ENCODE peak calls at places on chromosomes 7 and 10, in eight cellular contexts. P is A549, M is AG10803, K is tibial artery, Z is fibroblast of the aortic adventitia, X is ovary, F is heart left ventricle, N is ascending aorta. J is an unnamed sample.

GRCh38 chr7:79495544-79496272 is 42.2 kb upstream of the MAGI2 start:
- DNase-seq in P (no peak), M (peak), K (no peak), Z (peak), X (no peak), F (no peak), N (no peak), J (no peak)

GRCh38 chr7:66296555-66296954 is 91.4 kb downstream of the TPST1 start:
- DNase-seq in P (no peak), M (peak), K (no peak), Z (peak), X (no peak), F (no peak), N (no peak), J (no peak)

GRCh38 chr10:132693676-132694075 is 92.3 kb downstream of the NKX6-2 start:
- DNase-seq in P (no peak), M (no peak), K (no peak), Z (peak), X (no peak), F (no peak), N (no peak), J (no peak)

GRCh38 chr7:89077992-89078391 is 282.5 kb upstream of the TEX47 start:
- DNase-seq in P (no peak), M (no peak), K (no peak), Z (no peak), X (no peak), F (no peak), N (no peak), J (no peak)

GRCh38 chr10:76036962-76037361 is 605.5 kb downstream of the LRMDA start:
- DNase-seq in P (no peak), M (no peak), K (no peak), Z (no peak), X (no peak), F (no peak), N (no peak), J (no peak)

GRCh38 chr10:2980116-2980515 is 87.2 kb upstream of the PFKP start:
- DNase-seq in P (no peak), M (peak), K (no peak), Z (peak), X (no peak), F (no peak), N (no peak), J (no peak)

GRCh38 chr7:98957766-98958165 is 79.4 kb downstream of the TRRAP start:
- DNase-seq in P (no peak), M (no peak), K (no peak), Z (no peak), X (no peak), F (no peak), N (peak), J (no peak)

GRCh38 chr7:110050831-110051230 is 1040.1 kb upstream of the LRRN3 start:
- DNase-seq in P (no peak), M (no peak), K (no peak), Z (no peak), X (no peak), F (no peak), N (no peak), J (no peak)

GRCh38 chr10:100186813-100187212 is 984 bp upstream of the ERLIN1 start:
- DNase-seq in P (no peak), M (no peak), K (no peak), Z (no peak), X (peak), F (no peak), N (no peak), J (no peak)

GRCh38 chr10:77898323-77899079 is 28.1 kb downstream of the DLG5 start:
- DNase-seq in P (no peak), M (no peak), K (no peak), Z (no peak), X (no peak), F (no peak), N (no peak), J (no peak)

GRCh38 chr10:101721806-101722205 is 26.8 kb upstream of the FBXW4 start:
- DNase-seq in P (no peak), M (no peak), K (no peak), Z (no peak), X (no peak), F (no peak), N (no peak), J (no peak)
- H3K4me3 ChIP-seq in P (no peak), M (no peak), K (no peak), Z (no peak), X (no peak), F (no peak), N (no peak), J (no peak)

DNA sequence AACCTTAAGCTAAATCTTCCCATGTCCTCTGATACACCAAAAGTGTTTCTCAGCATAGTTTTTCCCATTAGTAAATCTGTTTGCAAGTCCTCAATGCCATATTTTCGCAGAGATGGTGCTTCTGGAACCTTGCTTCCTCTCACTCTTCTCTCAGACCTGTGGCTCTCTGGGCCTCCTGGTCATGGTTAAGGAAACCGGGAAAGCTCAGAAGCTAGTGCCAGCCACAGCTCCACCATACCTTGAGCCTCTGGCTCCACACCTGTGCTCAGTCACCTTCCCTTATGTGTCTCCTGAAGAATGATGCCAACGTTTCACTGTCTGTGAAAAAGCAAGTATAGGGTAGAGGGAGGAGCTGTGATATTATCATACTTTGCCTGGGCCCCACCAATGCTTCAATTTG is 149.6 kb downstream of the CYP26A1 start:
- DNase-seq in P (no peak), M (no peak), K (no peak), Z (no peak), X (no peak), F (no peak), N (no peak), J (no peak)
- H3K4me3 ChIP-seq in P (no peak), M (no peak), K (no peak), Z (no peak), X (no peak), F (no peak), N (no peak), J (no peak)

DNA sequence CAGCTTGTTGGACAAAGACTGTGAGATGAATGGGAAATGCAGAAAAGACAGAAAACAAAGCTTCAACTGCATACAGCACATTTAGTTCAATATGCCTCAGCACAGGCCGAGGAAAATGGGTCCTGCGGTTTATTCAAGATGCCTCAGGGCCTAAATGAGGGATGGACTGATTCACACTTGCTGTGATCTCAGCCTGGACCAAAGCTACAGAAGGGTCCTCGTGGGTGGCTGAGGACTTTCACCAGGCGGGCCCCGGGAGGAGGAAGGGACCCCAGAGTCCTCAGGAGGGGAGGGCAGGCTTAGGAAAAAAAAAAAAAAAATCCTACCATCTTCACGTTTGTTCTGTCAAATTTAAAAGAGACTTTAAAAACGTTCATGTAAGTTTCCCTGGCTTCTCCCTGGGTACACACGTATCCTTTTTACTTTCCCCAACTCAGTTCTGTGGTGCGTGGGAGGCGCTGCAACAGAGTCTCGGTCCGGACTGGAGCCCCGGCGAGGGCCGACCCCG is 621 bp upstream of the ZNF783 start:
- DNase-seq in P (no peak), M (peak), K (no peak), Z (peak), X (no peak), F (no peak), N (no peak), J (peak)
- H3K4me3 ChIP-seq in P (peak), M (peak), K (peak), Z (peak), X (peak), F (peak), N (peak), J (peak)

DNA sequence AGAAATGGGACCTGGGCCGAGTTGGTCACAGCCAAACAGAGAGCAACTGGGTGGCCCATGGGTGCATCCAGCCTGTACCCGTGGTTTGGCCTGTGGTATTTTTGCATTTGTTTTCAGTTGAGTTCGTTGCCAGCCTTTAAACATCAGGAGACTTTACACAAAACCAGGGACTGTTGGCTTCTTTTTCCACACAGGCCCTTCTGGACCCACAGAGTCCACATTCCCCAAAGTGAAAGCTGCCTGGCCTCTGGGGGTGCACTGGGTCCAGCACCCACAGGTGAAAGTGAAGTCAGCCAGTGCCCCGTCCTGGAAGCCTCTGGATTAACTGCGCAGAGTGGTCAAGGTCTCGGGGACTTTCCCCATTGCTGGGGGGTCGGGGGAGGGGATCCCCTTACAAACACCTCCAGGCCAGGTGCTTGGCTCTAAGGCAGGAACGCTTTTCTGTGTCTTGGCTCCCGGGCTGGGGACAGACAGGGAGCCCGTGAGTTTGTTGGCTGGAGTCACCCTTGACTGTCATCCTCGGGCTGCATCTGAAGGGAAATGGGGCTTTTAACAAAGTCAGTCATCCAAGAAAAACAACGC is 54.3 kb upstream of the TNS3 start:
- DNase-seq in P (no peak), M (no peak), K (no peak), Z (no peak), X (no peak), F (peak), N (no peak), J (no peak)
- H3K4me3 ChIP-seq in P (peak), M (no peak), K (peak), Z (no peak), X (no peak), F (no peak), N (no peak), J (no peak)

GRCh38 chr7:64998865-64999164 is 7.7 kb downstream of the ERV3-1 start:
- DNase-seq in P (no peak), M (no peak), K (no peak), Z (no peak), X (no peak), F (no peak), N (no peak), J (no peak)
- H3K4me3 ChIP-seq in P (no peak), M (no peak), K (no peak), Z (no peak), X (no peak), F (no peak), N (no peak), J (no peak)

GRCh38 chr10:52314822-52315552 is 906 bp downstream of the DKK1 start:
- DNase-seq in P (peak), M (peak), K (no peak), Z (peak), X (no peak), F (no peak), N (no peak), J (no peak)
- H3K4me3 ChIP-seq in P (peak), M (peak), K (peak), Z (peak), X (no peak), F (peak), N (peak), J (peak)

GRCh38 chr10:37896436-37896835 is 39.0 kb upstream of the ZNF248 start:
- DNase-seq in P (no peak), M (no peak), K (no peak), Z (no peak), X (no peak), F (no peak), N (no peak), J (no peak)
- H3K4me3 ChIP-seq in P (no peak), M (no peak), K (no peak), Z (no peak), X (no peak), F (no peak), N (no peak), J (no peak)

DNA sequence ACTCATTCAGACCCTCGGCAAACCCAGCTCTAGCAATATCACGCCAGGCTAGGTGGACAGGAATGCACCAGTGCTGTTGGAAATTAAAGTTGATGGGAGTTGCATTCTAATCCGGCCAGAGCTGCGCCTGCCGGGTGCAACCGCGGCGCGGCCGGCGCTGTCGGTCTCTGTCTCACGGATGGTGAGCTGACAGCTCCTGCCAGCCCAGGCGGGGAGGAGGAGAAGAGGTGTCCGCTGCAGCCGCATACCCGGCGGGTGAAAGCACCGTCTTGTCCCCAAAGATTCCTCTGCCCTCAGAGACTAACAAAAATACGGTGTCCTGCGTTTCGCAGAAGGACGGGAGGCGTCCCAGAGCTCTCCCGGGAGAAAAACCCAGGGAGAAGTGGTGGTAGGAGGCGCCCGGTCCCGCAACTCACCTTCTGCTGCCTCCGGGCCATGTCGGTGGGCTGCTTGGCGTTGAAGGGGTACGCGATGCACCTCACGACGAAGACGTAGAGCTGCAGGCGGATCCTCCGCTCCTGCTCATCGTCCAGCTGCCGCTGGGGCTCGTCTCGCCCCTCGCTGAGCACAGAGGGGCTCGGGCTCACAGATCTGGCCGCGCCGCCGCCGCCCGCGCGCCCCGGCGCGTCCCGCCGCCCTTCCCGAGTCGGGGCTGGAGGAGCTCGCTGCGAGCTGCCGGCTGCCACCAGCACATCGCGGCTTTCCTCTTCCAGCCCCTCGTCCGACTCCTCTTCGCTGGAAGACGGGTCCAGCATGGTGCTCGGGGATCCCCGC is 490 bp downstream of the CADPS2 start:
- DNase-seq in P (peak), M (peak), K (peak), Z (peak), X (peak), F (peak), N (no peak), J (no peak)
- H3K4me3 ChIP-seq in P (peak), M (peak), K (peak), Z (peak), X (peak), F (peak), N (peak), J (peak)